ENCODE peak calls at places on chromosomes 11 and 22, in seven cellular contexts. U, B, R, A, H, F and L are unnamed samples.

GRCh38 chr22:50282361-50283144 is 12.4 kb upstream of the MAPK11 start:
- DNase-seq in U (peak), B (peak), R (no peak), A (no peak), H (peak), F (no peak), L (peak)

GRCh38 chr11:98616256-98616655 is 404.5 kb upstream of the CNTN5 start:
- DNase-seq in U (no peak), B (no peak), R (no peak), A (no peak), H (no peak), F (no peak), L (no peak)

GRCh38 chr11:61978703-61979661 is 11.5 kb upstream of the FTH1 start:
- DNase-seq in U (no peak), B (peak), R (no peak), A (no peak), H (no peak), F (no peak), L (no peak)

GRCh38 chr11:115545811-115546210 is 41.6 kb upstream of the CADM1 start:
- DNase-seq in U (no peak), B (no peak), R (no peak), A (no peak), H (no peak), F (no peak), L (no peak)

GRCh38 chr11:92550411-92550810 is 325.8 kb downstream of the FAT3 start:
- DNase-seq in U (no peak), B (no peak), R (peak), A (no peak), H (no peak), F (no peak), L (no peak)

GRCh38 chr11:64759131-64759721 is 548 bp downstream of the PYGM start:
- DNase-seq in U (no peak), B (no peak), R (peak), A (peak), H (no peak), F (no peak), L (no peak)

GRCh38 chr11:43832536-43832935 is 48.1 kb upstream of the ALKBH3 start:
- DNase-seq in U (no peak), B (no peak), R (no peak), A (no peak), H (no peak), F (no peak), L (no peak)

GRCh38 chr22:21961127-21961867 is 8.6 kb upstream of the PPM1F start:
- DNase-seq in U (no peak), B (no peak), R (no peak), A (peak), H (no peak), F (no peak), L (no peak)

GRCh38 chr11:131584694-131585592 is 214.5 kb downstream of the NTM start:
- DNase-seq in U (no peak), B (peak), R (peak), A (peak), H (no peak), F (no peak), L (no peak)

GRCh38 chr22:37564111-37564711 is 3.9 kb downstream of the CDC42EP1 start:
- DNase-seq in U (no peak), B (peak), R (no peak), A (no peak), H (peak), F (no peak), L (no peak)

GRCh38 chr22:46737976-46738641 is at the start of gene CERK:
- DNase-seq in U (no peak), B (peak), R (peak), A (peak), H (peak), F (peak), L (no peak)

GRCh38 chr22:50672041-50672440 is 582 bp upstream of the SHANK3 start:
- DNase-seq in U (no peak), B (no peak), R (no peak), A (no peak), H (no peak), F (no peak), L (no peak)

GRCh38 chr11:122036022-122036421 is 80.0 kb downstream of the BLID start:
- DNase-seq in U (no peak), B (peak), R (no peak), A (no peak), H (peak), F (no peak), L (no peak)

GRCh38 chr11:15938362-15938725 is 418.0 kb downstream of the SOX6 start:
- DNase-seq in U (no peak), B (no peak), R (no peak), A (no peak), H (no peak), F (no peak), L (no peak)

GRCh38 chr22:39658806-39659463 is 88.4 kb downstream of the CACNA1I start:
- DNase-seq in U (no peak), B (no peak), R (no peak), A (no peak), H (no peak), F (no peak), L (no peak)

GRCh38 chr11:102256251-102256650 is 61.0 kb upstream of the BIRC3 start:
- DNase-seq in U (peak), B (peak), R (no peak), A (no peak), H (peak), F (no peak), L (peak)

GRCh38 chr22:31253949-31254348 is 38.3 kb downstream of the PIK3IP1 start:
- DNase-seq in U (peak), B (no peak), R (peak), A (no peak), H (no peak), F (no peak), L (peak)

GRCh38 chr11:95922536-95923440 is 1.1 kb downstream of the MTMR2 start:
- DNase-seq in U (no peak), B (peak), R (no peak), A (no peak), H (no peak), F (no peak), L (no peak)

GRCh38 chr11:1727088-1727690 is 23.2 kb downstream of the IFITM10 start:
- DNase-seq in U (no peak), B (no peak), R (no peak), A (no peak), H (no peak), F (no peak), L (no peak)

GRCh38 chr22:28674121-28674563 is 5.5 kb downstream of the TTC28 start:
- DNase-seq in U (peak), B (peak), R (no peak), A (no peak), H (peak), F (peak), L (no peak)

GRCh38 chr22:33788927-33789326 is 131.3 kb downstream of the LARGE1 start:
- DNase-seq in U (no peak), B (no peak), R (no peak), A (no peak), H (no peak), F (no peak), L (no peak)

GRCh38 chr11:121512468-121513465 is 60.0 kb upstream of the SORL1-AS1 start:
- DNase-seq in U (no peak), B (no peak), R (no peak), A (no peak), H (no peak), F (no peak), L (no peak)

GRCh38 chr11:67252831-67253239 is 13.4 kb upstream of the GRK2 start:
- DNase-seq in U (peak), B (peak), R (no peak), A (no peak), H (peak), F (peak), L (no peak)

GRCh38 chr11:8671651-8672062 is 10.8 kb downstream of the TRIM66 start:
- DNase-seq in U (no peak), B (peak), R (peak), A (no peak), H (peak), F (no peak), L (no peak)

GRCh38 chr11:131033151-131033651 is 116.9 kb upstream of the SNX19 start:
- DNase-seq in U (peak), B (peak), R (peak), A (no peak), H (peak), F (no peak), L (peak)

GRCh38 chr11:8252388-8252787 is 11.3 kb downstream of the LMO1 start:
- DNase-seq in U (no peak), B (no peak), R (peak), A (no peak), H (no peak), F (no peak), L (no peak)

GRCh38 chr11:63536669-63537292 is at the start of gene PLAAT4:
- DNase-seq in U (peak), B (peak), R (no peak), A (no peak), H (peak), F (peak), L (no peak)

GRCh38 chr11:113675003-113675471 is 31.1 kb downstream of the TMPRSS5 start:
- DNase-seq in U (peak), B (peak), R (no peak), A (no peak), H (peak), F (no peak), L (peak)

GRCh38 chr11:66886671-66887221 is 29.9 kb downstream of the LRFN4 start:
- DNase-seq in U (no peak), B (no peak), R (no peak), A (peak), H (peak), F (no peak), L (no peak)

GRCh38 chr11:99199336-99199735 is 178.6 kb downstream of the CNTN5 start:
- DNase-seq in U (no peak), B (no peak), R (no peak), A (no peak), H (no peak), F (no peak), L (no peak)

GRCh38 chr11:69316941-69317340 is 23.0 kb downstream of the MYEOV start:
- DNase-seq in U (no peak), B (no peak), R (no peak), A (no peak), H (no peak), F (no peak), L (no peak)

GRCh38 chr11:127392575-127392974 is 392.0 kb upstream of the KIRREL3 start:
- DNase-seq in U (no peak), B (no peak), R (peak), A (no peak), H (no peak), F (no peak), L (no peak)

GRCh38 chr22:49330421-49331222 is 497.1 kb downstream of the BRD1 start:
- DNase-seq in U (no peak), B (no peak), R (no peak), A (no peak), H (no peak), F (no peak), L (no peak)

GRCh38 chr11:7512525-7513209 is 1.1 kb upstream of the PPFIBP2 start:
- DNase-seq in U (no peak), B (peak), R (no peak), A (no peak), H (no peak), F (peak), L (no peak)

GRCh38 chr11:27217948-27218410 is 145.0 kb downstream of the CCDC34 start:
- DNase-seq in U (peak), B (no peak), R (no peak), A (no peak), H (peak), F (no peak), L (no peak)
- H3K9ac ChIP-seq in U (no peak), B (no peak), R (no peak), A (no peak), H (no peak), F (no peak), L (no peak)

GRCh38 chr11:116603783-116604323 is 168.9 kb downstream of the BUD13 start:
- DNase-seq in U (no peak), B (no peak), R (no peak), A (no peak), H (no peak), F (no peak), L (no peak)

GRCh38 chr11:116607027-116607426 is 165.8 kb downstream of the BUD13 start:
- DNase-seq in U (no peak), B (no peak), R (no peak), A (no peak), H (no peak), F (no peak), L (no peak)

GRCh38 chr11:116606060-116606459 is 166.7 kb downstream of the BUD13 start:
- DNase-seq in U (no peak), B (no peak), R (no peak), A (no peak), H (no peak), F (no peak), L (no peak)

GRCh38 chr11:116602637-116602942 is 170.2 kb downstream of the BUD13 start:
- DNase-seq in U (no peak), B (no peak), R (no peak), A (no peak), H (no peak), F (no peak), L (no peak)

GRCh38 chr11:116605543-116605942 is 167.2 kb downstream of the BUD13 start:
- DNase-seq in U (peak), B (no peak), R (peak), A (peak), H (peak), F (peak), L (peak)
- TF ChIP-seq CTCF in U (peak), B (no peak), R (peak), A (peak), H (peak), F (peak), L (peak)

DNA sequence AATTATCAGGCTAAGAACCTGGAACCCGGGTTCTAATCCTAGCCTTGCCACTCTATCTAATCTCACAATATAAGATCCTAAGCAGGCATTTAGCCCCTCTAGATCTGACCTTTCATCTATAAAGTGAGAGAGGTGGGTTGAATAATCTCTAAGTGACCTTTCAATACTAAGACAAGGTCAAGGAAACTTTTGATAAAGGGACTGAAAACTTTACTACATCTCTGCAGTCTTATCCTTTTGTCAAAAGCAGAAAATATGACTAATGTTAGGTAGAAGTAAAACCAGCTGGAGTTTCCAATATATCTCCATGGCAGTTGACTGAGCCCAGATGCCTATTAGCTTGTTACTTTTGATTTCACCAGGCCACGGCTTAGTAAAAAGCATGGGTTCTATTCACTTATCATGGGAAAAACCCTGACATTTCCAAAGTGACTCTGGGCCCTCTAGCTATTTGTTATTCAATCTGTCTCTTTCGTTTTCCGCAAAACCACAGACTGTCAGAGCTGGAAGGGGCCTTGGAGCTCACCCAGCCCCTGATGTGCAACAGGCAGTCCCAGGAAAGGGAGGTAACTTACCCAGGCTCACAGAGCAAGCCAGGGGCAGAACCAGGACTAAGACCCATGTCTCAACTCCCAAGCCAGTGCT is 75.8 kb downstream of the RAB30 start:
- DNase-seq in U (peak), B (peak), R (no peak), A (no peak), H (no peak), F (peak), L (no peak)
- H3K9ac ChIP-seq in U (no peak), B (no peak), R (no peak), A (no peak), H (no peak), F (peak), L (no peak)

GRCh38 chr11:104365676-104366075 is 201.7 kb upstream of the PDGFD start:
- DNase-seq in U (peak), B (no peak), R (no peak), A (no peak), H (no peak), F (no peak), L (no peak)

GRCh38 chr11:104366321-104366734 is 202.4 kb upstream of the PDGFD start:
- DNase-seq in U (no peak), B (no peak), R (peak), A (no peak), H (no peak), F (no peak), L (no peak)

DNA sequence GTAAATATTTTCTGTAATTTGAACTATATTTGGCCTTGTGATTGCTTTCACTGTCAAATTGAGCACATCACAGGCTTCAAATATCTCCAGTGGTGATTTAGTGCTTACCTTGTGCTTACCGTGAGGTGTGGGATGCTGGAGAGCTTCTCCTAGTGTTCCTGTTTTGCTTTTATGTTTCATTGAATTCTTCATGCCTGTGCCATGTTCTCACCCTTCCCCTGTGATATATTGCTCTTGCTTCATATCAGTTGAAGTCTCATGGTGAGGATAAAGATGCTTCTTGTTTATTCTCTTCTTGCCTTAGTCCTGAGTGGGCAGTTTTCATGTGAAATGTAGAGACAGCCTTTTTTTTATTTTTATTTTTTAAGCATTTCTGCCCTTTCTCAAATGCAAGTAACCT is 198.0 kb upstream of the PDGFD start:
- DNase-seq in U (no peak), B (no peak), R (no peak), A (no peak), H (no peak), F (no peak), L (no peak)
- TF ChIP-seq CTCF in U (no peak), B (no peak), R (no peak), A (no peak), H (no peak), F (no peak), L (no peak)

GRCh38 chr11:108224908-108225786 is 2.3 kb downstream of the ATM start:
- DNase-seq in U (no peak), B (no peak), R (no peak), A (no peak), H (no peak), F (no peak), L (no peak)
- H3K9ac ChIP-seq in U (no peak), B (no peak), R (no peak), A (peak), H (no peak), F (peak), L (no peak)

GRCh38 chr11:128757235-128757711 is 63.4 kb downstream of the FLI1 start:
- DNase-seq in U (peak), B (peak), R (peak), A (peak), H (peak), F (peak), L (no peak)
- TF ChIP-seq CTCF in U (peak), B (peak), R (peak), A (peak), H (peak), F (peak), L (peak)

DNA sequence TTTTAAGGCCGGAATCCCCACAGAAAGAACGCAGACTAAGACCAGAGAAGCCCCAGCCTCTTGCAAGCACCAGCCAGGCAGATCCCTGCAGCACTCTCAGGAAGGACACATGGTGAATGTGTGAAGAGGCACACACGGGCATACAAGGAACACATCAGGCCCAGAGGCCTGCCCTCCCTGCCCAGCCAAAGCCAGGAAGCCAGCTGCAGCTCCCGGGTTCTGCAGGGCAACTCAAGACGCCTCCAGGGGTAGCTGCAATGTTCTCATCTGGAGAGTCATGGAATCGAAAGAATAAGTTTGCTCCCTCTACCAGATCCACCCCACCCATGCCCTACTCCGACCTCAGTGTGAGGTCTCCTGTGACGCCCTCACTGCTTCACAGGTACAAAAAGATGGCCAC is 2.3 kb downstream of the DGCR2 start:
- DNase-seq in U (no peak), B (no peak), R (no peak), A (no peak), H (no peak), F (no peak), L (no peak)
- H3K9ac ChIP-seq in U (no peak), B (no peak), R (no peak), A (peak), H (no peak), F (no peak), L (no peak)

GRCh38 chr11:70640408-70640807 is 242.1 kb downstream of the CTTN start:
- DNase-seq in U (no peak), B (no peak), R (no peak), A (no peak), H (no peak), F (no peak), L (no peak)
- TF ChIP-seq CTCF in U (no peak), B (no peak), R (no peak), A (no peak), H (no peak), F (no peak), L (no peak)

GRCh38 chr22:42299586-42300285 is 29.3 kb upstream of the TCF20 start:
- DNase-seq in U (no peak), B (no peak), R (peak), A (peak), H (no peak), F (peak), L (no peak)

GRCh38 chr22:42303304-42304020 is 33.0 kb upstream of the TCF20 start:
- DNase-seq in U (no peak), B (no peak), R (no peak), A (no peak), H (no peak), F (no peak), L (no peak)

GRCh38 chr22:42301742-42302102 is 31.3 kb upstream of the TCF20 start:
- DNase-seq in U (no peak), B (no peak), R (no peak), A (no peak), H (no peak), F (no peak), L (no peak)

GRCh38 chr22:42300286-42301071 is 30.0 kb upstream of the TCF20 start:
- DNase-seq in U (peak), B (no peak), R (peak), A (peak), H (no peak), F (no peak), L (peak)

GRCh38 chr22:42301072-42301741 is 30.8 kb upstream of the TCF20 start:
- DNase-seq in U (no peak), B (no peak), R (no peak), A (no peak), H (no peak), F (no peak), L (no peak)
- H3K9ac ChIP-seq in U (no peak), B (no peak), R (no peak), A (peak), H (no peak), F (no peak), L (no peak)